ENCODE peak calls at places on chromosome 20, in eight cellular contexts. One of them, this sample, is unnamed.

GRCh38 chr20:14193443-14193842 is 144.0 kb downstream of the FLRT3 start:
- DNase-seq in CD8-positive, alpha-beta T cell: no peak
- DNase-seq in lower leg skin: no peak
- DNase-seq in stomach: no peak
- DNase-seq in lower lobe of right lung: no peak
- DNase-seq in choroid plexus epithelial cell: no peak
- DNase-seq in ascending aorta: no peak
- DNase-seq in heart right ventricle: no peak
- DNase-seq in this sample: no peak

GRCh38 chr20:50366270-50367103 is 143.7 kb upstream of the PTPN1 start:
- DNase-seq in CD8-positive, alpha-beta T cell: no peak
- DNase-seq in lower leg skin: no peak
- DNase-seq in stomach: peak
- DNase-seq in lower lobe of right lung: peak
- DNase-seq in choroid plexus epithelial cell: peak
- DNase-seq in ascending aorta: no peak
- DNase-seq in heart right ventricle: peak
- DNase-seq in this sample: peak

GRCh38 chr20:44736170-44737021 is 9.3 kb upstream of the KCNK15 start:
- DNase-seq in CD8-positive, alpha-beta T cell: no peak
- DNase-seq in lower leg skin: peak
- DNase-seq in stomach: peak
- DNase-seq in lower lobe of right lung: no peak
- DNase-seq in choroid plexus epithelial cell: peak
- DNase-seq in ascending aorta: no peak
- DNase-seq in heart right ventricle: no peak
- DNase-seq in this sample: peak

GRCh38 chr20:56440346-56441007 is 27.9 kb upstream of the RTF2 start:
- DNase-seq in CD8-positive, alpha-beta T cell: peak
- DNase-seq in lower leg skin: no peak
- DNase-seq in stomach: no peak
- DNase-seq in lower lobe of right lung: no peak
- DNase-seq in choroid plexus epithelial cell: peak
- DNase-seq in ascending aorta: no peak
- DNase-seq in heart right ventricle: no peak
- DNase-seq in this sample: no peak

GRCh38 chr20:62201173-62202082 is 18.6 kb downstream of the MTG2 start:
- DNase-seq in CD8-positive, alpha-beta T cell: no peak
- DNase-seq in lower leg skin: no peak
- DNase-seq in stomach: no peak
- DNase-seq in lower lobe of right lung: peak
- DNase-seq in choroid plexus epithelial cell: no peak
- DNase-seq in ascending aorta: no peak
- DNase-seq in heart right ventricle: peak
- DNase-seq in this sample: no peak

GRCh38 chr20:36541227-36542018 is at the start of gene MYL9:
- DNase-seq in CD8-positive, alpha-beta T cell: no peak
- DNase-seq in lower leg skin: peak
- DNase-seq in stomach: peak
- DNase-seq in lower lobe of right lung: peak
- DNase-seq in choroid plexus epithelial cell: peak
- DNase-seq in ascending aorta: peak
- DNase-seq in heart right ventricle: peak
- DNase-seq in this sample: peak

GRCh38 chr20:8523684-8524083 is 391.6 kb downstream of the PLCB1 start:
- DNase-seq in CD8-positive, alpha-beta T cell: no peak
- DNase-seq in lower leg skin: no peak
- DNase-seq in stomach: no peak
- DNase-seq in lower lobe of right lung: no peak
- DNase-seq in choroid plexus epithelial cell: peak
- DNase-seq in ascending aorta: no peak
- DNase-seq in heart right ventricle: no peak
- DNase-seq in this sample: peak

GRCh38 chr20:13009682-13010406 is 1.1 kb downstream of the SPTLC3 start:
- DNase-seq in CD8-positive, alpha-beta T cell: no peak
- DNase-seq in lower leg skin: peak
- DNase-seq in stomach: no peak
- DNase-seq in lower lobe of right lung: no peak
- DNase-seq in choroid plexus epithelial cell: peak
- DNase-seq in ascending aorta: no peak
- DNase-seq in heart right ventricle: no peak
- DNase-seq in this sample: peak

GRCh38 chr20:38170914-38171300 is 5.8 kb upstream of the TGM2 start:
- DNase-seq in CD8-positive, alpha-beta T cell: no peak
- DNase-seq in lower leg skin: no peak
- DNase-seq in stomach: no peak
- DNase-seq in lower lobe of right lung: no peak
- DNase-seq in choroid plexus epithelial cell: no peak
- DNase-seq in ascending aorta: no peak
- DNase-seq in heart right ventricle: no peak
- DNase-seq in this sample: no peak

GRCh38 chr20:57438552-57438951 is 47.4 kb downstream of the RBM38 start:
- DNase-seq in CD8-positive, alpha-beta T cell: no peak
- DNase-seq in lower leg skin: no peak
- DNase-seq in stomach: no peak
- DNase-seq in lower lobe of right lung: no peak
- DNase-seq in choroid plexus epithelial cell: no peak
- DNase-seq in ascending aorta: no peak
- DNase-seq in heart right ventricle: no peak
- DNase-seq in this sample: no peak

GRCh38 chr20:33732166-33732970 is 572 bp downstream of the ZNF341 start:
- DNase-seq in CD8-positive, alpha-beta T cell: peak
- DNase-seq in lower leg skin: peak
- DNase-seq in stomach: peak
- DNase-seq in lower lobe of right lung: peak
- DNase-seq in choroid plexus epithelial cell: peak
- DNase-seq in ascending aorta: peak
- DNase-seq in heart right ventricle: peak
- DNase-seq in this sample: peak
- TF ChIP-seq CTCF in CD8-positive, alpha-beta T cell: no peak
- TF ChIP-seq CTCF in lower leg skin: no peak
- TF ChIP-seq CTCF in stomach: no peak
- TF ChIP-seq CTCF in lower lobe of right lung: peak
- TF ChIP-seq CTCF in choroid plexus epithelial cell: no peak
- TF ChIP-seq CTCF in ascending aorta: no peak
- TF ChIP-seq CTCF in heart right ventricle: no peak
- TF ChIP-seq CTCF in this sample: no peak

GRCh38 chr20:33810885-33811762 is at the start of gene CHMP4B:
- DNase-seq in CD8-positive, alpha-beta T cell: peak
- DNase-seq in lower leg skin: peak
- DNase-seq in stomach: peak
- DNase-seq in lower lobe of right lung: peak
- DNase-seq in choroid plexus epithelial cell: peak
- DNase-seq in ascending aorta: peak
- DNase-seq in heart right ventricle: peak
- DNase-seq in this sample: peak

GRCh38 chr20:33815671-33816070 is 4.5 kb downstream of the CHMP4B start:
- DNase-seq in CD8-positive, alpha-beta T cell: no peak
- DNase-seq in lower leg skin: no peak
- DNase-seq in stomach: no peak
- DNase-seq in lower lobe of right lung: no peak
- DNase-seq in choroid plexus epithelial cell: no peak
- DNase-seq in ascending aorta: no peak
- DNase-seq in heart right ventricle: no peak
- DNase-seq in this sample: no peak

GRCh38 chr20:33811763-33812672 is 870 bp downstream of the CHMP4B start:
- DNase-seq in CD8-positive, alpha-beta T cell: no peak
- DNase-seq in lower leg skin: peak
- DNase-seq in stomach: peak
- DNase-seq in lower lobe of right lung: peak
- DNase-seq in choroid plexus epithelial cell: peak
- DNase-seq in ascending aorta: peak
- DNase-seq in heart right ventricle: peak
- DNase-seq in this sample: peak

GRCh38 chr20:33814238-33814712 is 3.1 kb downstream of the CHMP4B start:
- DNase-seq in CD8-positive, alpha-beta T cell: no peak
- DNase-seq in lower leg skin: no peak
- DNase-seq in stomach: no peak
- DNase-seq in lower lobe of right lung: no peak
- DNase-seq in choroid plexus epithelial cell: no peak
- DNase-seq in ascending aorta: no peak
- DNase-seq in heart right ventricle: no peak
- DNase-seq in this sample: no peak

GRCh38 chr20:33812673-33813462 is 1.7 kb downstream of the CHMP4B start:
- DNase-seq in CD8-positive, alpha-beta T cell: no peak
- DNase-seq in lower leg skin: no peak
- DNase-seq in stomach: no peak
- DNase-seq in lower lobe of right lung: no peak
- DNase-seq in choroid plexus epithelial cell: peak
- DNase-seq in ascending aorta: no peak
- DNase-seq in heart right ventricle: no peak
- DNase-seq in this sample: peak
- TF ChIP-seq CTCF in CD8-positive, alpha-beta T cell: no peak
- TF ChIP-seq CTCF in lower leg skin: no peak
- TF ChIP-seq CTCF in stomach: no peak
- TF ChIP-seq CTCF in lower lobe of right lung: no peak
- TF ChIP-seq CTCF in choroid plexus epithelial cell: no peak
- TF ChIP-seq CTCF in ascending aorta: no peak
- TF ChIP-seq CTCF in heart right ventricle: no peak
- TF ChIP-seq CTCF in this sample: no peak

GRCh38 chr20:32339116-32339515 is 19.0 kb upstream of the ASXL1 start:
- DNase-seq in CD8-positive, alpha-beta T cell: no peak
- DNase-seq in lower leg skin: no peak
- DNase-seq in stomach: peak
- DNase-seq in lower lobe of right lung: no peak
- DNase-seq in choroid plexus epithelial cell: no peak
- DNase-seq in ascending aorta: no peak
- DNase-seq in heart right ventricle: no peak
- DNase-seq in this sample: no peak

GRCh38 chr20:32338665-32339064 is 19.5 kb upstream of the ASXL1 start:
- DNase-seq in CD8-positive, alpha-beta T cell: no peak
- DNase-seq in lower leg skin: no peak
- DNase-seq in stomach: no peak
- DNase-seq in lower lobe of right lung: peak
- DNase-seq in choroid plexus epithelial cell: no peak
- DNase-seq in ascending aorta: no peak
- DNase-seq in heart right ventricle: no peak
- DNase-seq in this sample: no peak

GRCh38 chr20:32337937-32338661 is 20.0 kb upstream of the ASXL1 start:
- DNase-seq in CD8-positive, alpha-beta T cell: no peak
- DNase-seq in lower leg skin: no peak
- DNase-seq in stomach: no peak
- DNase-seq in lower lobe of right lung: no peak
- DNase-seq in choroid plexus epithelial cell: no peak
- DNase-seq in ascending aorta: no peak
- DNase-seq in heart right ventricle: no peak
- DNase-seq in this sample: no peak

GRCh38 chr20:32333988-32334885 is 23.9 kb upstream of the ASXL1 start:
- DNase-seq in CD8-positive, alpha-beta T cell: peak
- DNase-seq in lower leg skin: peak
- DNase-seq in stomach: peak
- DNase-seq in lower lobe of right lung: peak
- DNase-seq in choroid plexus epithelial cell: peak
- DNase-seq in ascending aorta: no peak
- DNase-seq in heart right ventricle: peak
- DNase-seq in this sample: peak

GRCh38 chr20:32336918-32337347 is 21.2 kb upstream of the ASXL1 start:
- DNase-seq in CD8-positive, alpha-beta T cell: no peak
- DNase-seq in lower leg skin: no peak
- DNase-seq in stomach: no peak
- DNase-seq in lower lobe of right lung: no peak
- DNase-seq in choroid plexus epithelial cell: peak
- DNase-seq in ascending aorta: no peak
- DNase-seq in heart right ventricle: no peak
- DNase-seq in this sample: peak
- TF ChIP-seq CTCF in CD8-positive, alpha-beta T cell: peak
- TF ChIP-seq CTCF in lower leg skin: no peak
- TF ChIP-seq CTCF in stomach: no peak
- TF ChIP-seq CTCF in lower lobe of right lung: peak
- TF ChIP-seq CTCF in choroid plexus epithelial cell: peak
- TF ChIP-seq CTCF in ascending aorta: peak
- TF ChIP-seq CTCF in heart right ventricle: peak
- TF ChIP-seq CTCF in this sample: peak

DNA sequence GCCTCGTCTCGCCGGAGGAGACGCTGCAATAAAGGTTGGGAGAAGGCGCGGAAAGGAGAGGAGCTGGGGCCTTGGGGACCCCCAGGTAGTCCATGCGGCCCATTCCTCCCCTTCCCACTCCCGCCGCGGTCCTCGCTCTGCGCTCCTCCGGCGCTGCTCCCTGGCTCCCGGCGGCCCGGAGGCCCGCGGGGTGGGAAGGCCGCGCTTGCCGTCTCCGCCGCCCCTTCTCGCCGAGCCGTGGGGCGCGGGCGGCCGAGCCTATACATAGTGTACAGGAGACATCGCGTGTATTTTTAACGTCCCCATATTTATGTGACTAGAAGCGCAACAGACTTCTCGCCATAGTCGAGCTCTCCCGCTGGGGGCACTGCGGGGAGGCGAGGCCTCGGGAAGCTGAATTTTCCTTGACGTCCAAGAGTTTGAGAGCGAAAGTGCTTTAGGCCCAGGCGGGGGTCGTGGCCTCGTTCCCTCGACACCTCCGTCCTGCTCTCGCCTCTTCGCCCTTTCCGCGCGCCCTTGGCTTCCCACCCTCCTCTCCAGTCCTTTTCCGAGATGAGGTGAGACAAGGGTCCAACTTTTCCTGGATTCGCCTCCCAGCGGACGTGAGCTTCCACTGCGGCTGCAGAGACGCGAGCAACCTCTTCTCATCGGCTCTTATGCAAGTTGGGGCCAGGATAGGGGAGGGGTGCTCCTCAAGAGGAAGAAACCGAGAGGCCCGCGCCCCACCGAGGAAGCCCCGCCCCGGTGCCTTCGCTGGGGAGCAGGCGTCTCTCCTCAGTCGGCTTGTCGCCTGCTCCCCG is 29.0 kb downstream of the SLC12A5 start:
- DNase-seq in CD8-positive, alpha-beta T cell: no peak
- DNase-seq in lower leg skin: peak
- DNase-seq in stomach: peak
- DNase-seq in lower lobe of right lung: peak
- DNase-seq in choroid plexus epithelial cell: peak
- DNase-seq in ascending aorta: no peak
- DNase-seq in heart right ventricle: peak
- DNase-seq in this sample: no peak
- TF ChIP-seq CTCF in CD8-positive, alpha-beta T cell: no peak
- TF ChIP-seq CTCF in lower leg skin: no peak
- TF ChIP-seq CTCF in stomach: no peak
- TF ChIP-seq CTCF in lower lobe of right lung: no peak
- TF ChIP-seq CTCF in choroid plexus epithelial cell: peak
- TF ChIP-seq CTCF in ascending aorta: no peak
- TF ChIP-seq CTCF in heart right ventricle: peak
- TF ChIP-seq CTCF in this sample: no peak

This sample was measured in MCF 10A.